ENCODE peak calls at places on chromosomes 13 and 19, in four cellular contexts. I is Peyer's patch, M is psoas muscle, O is AG04450. S is an unnamed sample.

GRCh38 chr19:2479556-2480194 is 3.7 kb downstream of the GADD45B start:
- DNase-seq in I (no peak), M (no peak), O (no peak), S (no peak)

GRCh38 chr13:39767791-39768564 is 112.5 kb downstream of the COG6 start:
- DNase-seq in I (no peak), M (no peak), O (no peak), S (no peak)

GRCh38 chr13:27440408-27440807 is 10.0 kb downstream of the MTIF3 start:
- DNase-seq in I (no peak), M (no peak), O (no peak), S (no peak)

GRCh38 chr13:65473199-65473598 is 1756.9 kb downstream of the PCDH9 start:
- DNase-seq in I (no peak), M (no peak), O (no peak), S (no peak)

GRCh38 chr13:62038214-62038613 is 622.6 kb upstream of the PCDH20 start:
- DNase-seq in I (no peak), M (no peak), O (no peak), S (peak)

GRCh38 chr13:75222031-75222430 is 259.9 kb downstream of the TBC1D4 start:
- DNase-seq in I (no peak), M (no peak), O (no peak), S (no peak)

GRCh38 chr19:440391-441212 is 20.2 kb downstream of the SHC2 start:
- DNase-seq in I (no peak), M (peak), O (no peak), S (no peak)

GRCh38 chr19:45103625-45104319 is 10.8 kb downstream of the PPP1R37 start:
- DNase-seq in I (no peak), M (no peak), O (no peak), S (no peak)

GRCh38 chr13:113407531-113408393 is 43.8 kb upstream of the GRTP1 start:
- DNase-seq in I (peak), M (peak), O (no peak), S (no peak)

GRCh38 chr13:21176195-21176981 is at the start of the genes MRPL57 and SKA3:
- DNase-seq in I (peak), M (peak), O (peak), S (peak)
- TF ChIP-seq CTCF in I (no peak), M (no peak), O (no peak), S (no peak)

GRCh38 chr19:50710094-50710493 is 9.5 kb downstream of the SHANK1 start:
- DNase-seq in I (no peak), M (peak), O (no peak), S (no peak)
- TF ChIP-seq CTCF in I (no peak), M (no peak), O (peak), S (no peak)

DNA sequence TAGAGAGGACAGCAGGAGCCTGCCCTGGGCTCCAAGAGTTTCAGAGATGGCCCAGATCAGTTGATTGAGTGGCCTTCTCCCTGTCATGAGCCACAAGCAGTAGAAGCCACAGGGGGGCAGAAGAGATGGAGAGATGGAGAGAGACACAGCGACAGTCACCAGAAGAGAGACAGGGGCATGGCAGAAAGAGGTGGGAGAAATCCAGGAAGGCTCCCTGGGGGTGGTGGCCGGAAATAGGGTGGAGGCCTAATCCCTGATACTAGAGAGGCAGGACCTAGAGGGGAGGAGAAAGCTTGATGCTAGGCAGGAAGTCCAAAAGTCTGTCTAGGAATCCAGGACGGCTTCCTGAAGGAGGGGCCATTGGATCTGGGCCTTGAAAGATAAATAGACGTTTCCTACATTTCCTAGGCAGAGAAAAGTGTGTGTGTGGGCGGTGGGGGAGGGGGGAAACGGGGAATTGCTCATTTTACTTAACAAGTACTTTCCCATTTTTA is 9.6 kb upstream of the TPM4 start:
- DNase-seq in I (peak), M (no peak), O (no peak), S (peak)
- TF ChIP-seq CTCF in I (no peak), M (peak), O (peak), S (peak)

GRCh38 chr19:6044056-6044805 is 66.1 kb downstream of the RFX2 start:
- DNase-seq in I (no peak), M (no peak), O (no peak), S (no peak)
- TF ChIP-seq CTCF in I (no peak), M (no peak), O (no peak), S (no peak)

DNA sequence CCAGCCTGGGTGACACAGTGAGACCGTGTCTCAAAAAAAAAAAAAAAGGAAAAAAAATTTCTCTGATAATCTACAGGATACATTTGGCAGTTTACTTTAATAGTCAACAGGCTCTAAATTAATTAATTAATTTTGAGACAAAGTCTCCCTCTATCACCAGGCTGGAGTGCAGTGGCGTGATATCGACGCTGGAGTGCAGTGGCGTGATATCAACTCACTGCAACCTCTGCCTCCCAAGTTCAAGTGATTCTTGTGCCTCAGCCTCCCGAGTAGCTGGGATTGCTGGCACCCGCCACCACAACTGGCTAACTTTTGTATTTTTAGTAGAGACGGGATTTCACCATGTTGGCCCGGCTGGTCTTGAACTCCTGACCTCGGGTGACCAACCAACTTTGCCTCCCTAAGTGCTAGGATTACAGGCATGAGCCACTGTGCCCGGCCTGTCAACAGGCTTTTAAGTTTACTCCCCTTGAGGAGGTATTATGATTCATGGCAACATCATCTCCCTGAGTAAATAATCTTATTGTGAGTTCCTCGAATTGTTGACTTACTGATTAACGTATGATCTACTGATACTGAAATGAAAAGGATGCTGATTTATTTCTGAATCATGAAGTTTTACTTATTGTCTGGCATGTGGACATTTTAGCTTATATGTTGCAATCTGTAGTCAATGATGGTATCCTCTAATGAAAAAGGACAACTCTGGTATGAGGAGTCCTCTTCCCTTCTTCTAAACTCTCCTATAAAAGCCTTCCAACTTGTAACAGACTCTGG is 21.3 kb upstream of the MTRF1 start:
- DNase-seq in I (no peak), M (no peak), O (peak), S (no peak)
- TF ChIP-seq CTCF in I (no peak), M (no peak), O (no peak), S (no peak)

GRCh38 chr19:49214701-49215100 is 57.1 kb downstream of the TRPM4 start:
- DNase-seq in I (no peak), M (no peak), O (no peak), S (peak)

GRCh38 chr19:49216076-49216475 is 58.5 kb downstream of the TRPM4 start:
- DNase-seq in I (no peak), M (no peak), O (no peak), S (no peak)

GRCh38 chr19:49210901-49211451 is 53.4 kb downstream of the TRPM4 start:
- DNase-seq in I (no peak), M (no peak), O (no peak), S (no peak)

GRCh38 chr19:49212302-49212701 is 54.7 kb downstream of the TRPM4 start:
- DNase-seq in I (no peak), M (no peak), O (no peak), S (no peak)

GRCh38 chr19:49213791-49214190 is 56.2 kb downstream of the TRPM4 start:
- DNase-seq in I (no peak), M (no peak), O (no peak), S (no peak)
- TF ChIP-seq CTCF in I (no peak), M (no peak), O (no peak), S (peak)

DNA sequence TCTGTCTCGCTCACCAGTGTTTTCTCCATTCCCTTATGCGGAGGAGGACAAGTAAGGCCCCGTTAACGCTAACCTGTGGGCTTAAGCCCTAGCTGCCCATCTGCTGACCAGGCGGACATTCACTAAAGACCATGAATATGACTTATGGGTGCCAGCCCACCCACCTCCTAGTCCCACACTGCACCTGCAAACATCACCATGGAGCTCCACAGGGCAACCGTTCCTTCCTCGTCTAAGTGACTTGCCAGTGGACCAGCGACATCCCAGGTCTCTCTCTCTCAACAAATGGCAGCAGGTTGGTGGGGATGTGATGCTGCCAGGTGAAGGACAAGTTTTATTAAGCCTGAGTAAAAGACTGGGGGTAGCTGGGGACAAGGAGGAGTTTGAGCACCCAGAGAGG is 55.2 kb downstream of the CCDC70 start:
- DNase-seq in I (no peak), M (no peak), O (no peak), S (no peak)
- TF ChIP-seq CTCF in I (no peak), M (no peak), O (no peak), S (no peak)

DNA sequence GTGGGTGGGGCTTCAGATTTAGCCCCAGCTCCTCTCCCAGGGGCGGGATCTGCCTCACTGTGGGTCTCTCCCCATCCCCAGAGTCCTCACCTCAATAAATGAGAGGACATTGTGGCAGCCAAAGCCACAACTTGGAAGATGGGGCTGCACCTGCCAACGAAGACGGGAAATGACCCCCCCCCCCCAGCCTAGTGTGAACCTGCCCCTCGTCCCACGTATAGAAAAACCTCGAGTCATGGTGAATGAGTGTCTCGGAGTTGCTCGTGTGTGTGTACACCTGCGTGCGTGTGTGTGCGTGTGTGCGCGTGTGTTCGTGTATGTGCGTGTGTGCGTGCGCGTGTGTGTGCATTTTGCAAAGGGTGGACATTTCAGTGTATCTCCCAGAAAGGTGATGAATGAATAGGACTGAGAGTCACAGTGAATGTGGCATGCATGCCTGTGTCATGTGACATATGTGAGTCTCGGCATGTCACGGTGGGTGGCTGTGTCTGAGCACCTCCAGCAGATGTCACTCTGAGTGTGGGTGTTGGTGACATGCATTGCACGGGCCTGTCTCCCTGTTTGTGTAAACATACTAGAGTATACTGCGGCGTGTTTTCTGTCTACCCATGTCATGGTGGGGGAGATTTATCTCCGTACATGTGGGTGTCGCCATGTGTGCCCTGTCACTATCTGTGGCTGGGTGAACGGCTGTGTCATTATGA is 1.5 kb upstream of the TRAPPC5 start:
- DNase-seq in I (no peak), M (peak), O (no peak), S (peak)
- TF ChIP-seq CTCF in I (peak), M (no peak), O (no peak), S (peak)